ENCODE peak calls at places on chromosomes 11 and 22, in nine cellular contexts. K is stomach; Q is neural progenitor cell; I is CD8-positive, alpha-beta T cell; X is WTC11; R is GM12865; L is adrenal gland; F is foreskin fibroblast; S is pancreas. J is an unnamed sample.

GRCh38 chr11:121412000-121412587 is 40.0 kb upstream of the SORL1 start:
- DNase-seq in Q (no peak), F (no peak), R (no peak), L (no peak), I (no peak), X (no peak), K (no peak), S (no peak), J (no peak)

GRCh38 chr11:34840736-34841386 is 75.3 kb downstream of the APIP start:
- DNase-seq in K (peak; percentile 28), I (peak; percentile 14), R (peak; percentile 73), S (peak; percentile 15), F (no peak), Q (peak; percentile 46), X (peak; percentile 29), L (peak; percentile 25), J (no peak)

GRCh38 chr22:20319041-20319744 is 667 bp downstream of the DGCR6L start:
- DNase-seq in L (peak; percentile 17), K (peak; percentile 24), F (peak; percentile 56), R (peak; percentile 26), X (peak; percentile 38), S (no peak), I (no peak), Q (peak; percentile 66), J (peak; percentile 37)

GRCh38 chr11:69981119-69981770 is 96.9 kb upstream of the ANO1 start:
- DNase-seq in R (no peak), I (no peak), F (no peak), Q (peak; percentile 53), S (no peak), K (no peak), L (no peak), X (no peak), J (no peak)

GRCh38 chr11:19276859-19277808 is 36.4 kb upstream of the E2F8 start:
- DNase-seq in S (no peak), L (no peak), Q (no peak), K (peak; percentile 40), F (no peak), I (no peak), X (no peak), R (no peak), J (no peak)

GRCh38 chr11:71373791-71374454 is 74.3 kb downstream of the DHCR7 start:
- DNase-seq in R (peak; percentile 63), K (no peak), L (no peak), X (no peak), S (no peak), I (no peak), Q (no peak), F (no peak), J (no peak)

GRCh38 chr22:41532908-41533825 is 11.1 kb downstream of the POLR3H start:
- DNase-seq in X (peak; percentile 87), Q (peak; percentile 86), I (peak; percentile 63), S (peak; percentile 58), L (peak; percentile 70), F (peak; percentile 76), K (peak; percentile 82), R (peak; percentile 82), J (peak; percentile 64)

GRCh38 chr11:116276051-116277044 is 496.4 kb downstream of the BUD13 start:
- DNase-seq in X (peak; percentile 97), S (peak; percentile 49), K (peak; percentile 82), I (peak; percentile 69), L (peak; percentile 49), F (no peak), R (peak; percentile 82), Q (peak; percentile 91), J (peak; percentile 34)

GRCh38 chr22:47100019-47100418 is 337.6 kb downstream of the TBC1D22A start:
- DNase-seq in F (no peak), I (no peak), K (no peak), L (no peak), X (no peak), Q (no peak), S (no peak), R (no peak), J (no peak)

GRCh38 chr11:120966840-120967239 is 57.1 kb upstream of the TBCEL start:
- DNase-seq in F (no peak), L (no peak), X (no peak), K (no peak), Q (no peak), R (no peak), S (no peak), I (no peak), J (no peak)

GRCh38 chr11:112612283-112612849 is 348.9 kb upstream of the NCAM1 start:
- DNase-seq in L (no peak), X (peak; percentile 54), I (no peak), F (no peak), R (no peak), K (no peak), S (no peak), Q (peak; percentile 65), J (no peak)

GRCh38 chr11:85826096-85826855 is 15.3 kb upstream of the SYTL2 start:
- DNase-seq in F (peak; percentile 73), L (no peak), I (peak; percentile 17), Q (peak; percentile 60), S (no peak), R (peak; percentile 19), K (no peak), X (peak; percentile 43), J (no peak)

GRCh38 chr11:77191429-77191822 is 63.4 kb downstream of the MYO7A start:
- DNase-seq in F (no peak), R (no peak), K (no peak), Q (no peak), S (no peak), X (no peak), L (no peak), I (no peak), J (no peak)

GRCh38 chr11:63556404-63556803 is 6.8 kb downstream of the PLAAT2 start:
- DNase-seq in F (no peak), I (no peak), R (no peak), Q (no peak), S (no peak), X (no peak), L (no peak), K (no peak), J (no peak)

GRCh38 chr22:29031236-29031982 is 30.2 kb downstream of the C22orf31 start:
- DNase-seq in X (no peak), Q (peak; percentile 66), I (no peak), L (peak; percentile 94), K (peak; percentile 44), R (no peak), S (peak; percentile 42), F (peak; percentile 97), J (no peak)
- TF ChIP-seq CTCF in X (no peak), Q (no peak), I (no peak), L (peak; percentile 22), K (no peak), R (no peak), S (no peak), F (no peak), J (no peak)

DNA sequence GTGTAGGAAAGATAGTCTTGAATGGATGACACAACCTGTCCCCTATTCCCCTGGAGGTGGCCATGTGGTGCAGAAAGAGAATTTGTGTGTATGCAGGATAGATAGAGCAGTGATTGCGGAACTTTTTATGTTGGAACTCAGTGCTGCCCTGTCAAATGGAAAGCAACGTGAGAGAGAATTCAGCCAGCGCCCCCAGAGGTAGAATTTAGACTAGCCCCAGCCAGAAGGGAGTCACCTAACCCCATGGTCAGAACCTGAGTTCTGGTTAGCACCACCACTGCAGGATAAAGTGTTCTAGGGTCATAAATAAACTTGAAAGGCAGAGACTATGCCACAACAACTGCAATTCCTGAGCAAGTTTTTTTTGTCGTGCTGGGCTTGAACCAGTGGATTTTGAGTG is 152.9 kb upstream of the GRIA4 start:
- DNase-seq in R (no peak), Q (peak; percentile 8), K (no peak), L (no peak), S (no peak), X (peak; percentile 38), F (no peak), I (no peak), J (no peak)
- TF ChIP-seq CTCF in R (peak; percentile 31), Q (peak; percentile 45), K (no peak), L (no peak), S (no peak), X (peak; percentile 29), F (peak; percentile 5), I (no peak), J (no peak)

DNA sequence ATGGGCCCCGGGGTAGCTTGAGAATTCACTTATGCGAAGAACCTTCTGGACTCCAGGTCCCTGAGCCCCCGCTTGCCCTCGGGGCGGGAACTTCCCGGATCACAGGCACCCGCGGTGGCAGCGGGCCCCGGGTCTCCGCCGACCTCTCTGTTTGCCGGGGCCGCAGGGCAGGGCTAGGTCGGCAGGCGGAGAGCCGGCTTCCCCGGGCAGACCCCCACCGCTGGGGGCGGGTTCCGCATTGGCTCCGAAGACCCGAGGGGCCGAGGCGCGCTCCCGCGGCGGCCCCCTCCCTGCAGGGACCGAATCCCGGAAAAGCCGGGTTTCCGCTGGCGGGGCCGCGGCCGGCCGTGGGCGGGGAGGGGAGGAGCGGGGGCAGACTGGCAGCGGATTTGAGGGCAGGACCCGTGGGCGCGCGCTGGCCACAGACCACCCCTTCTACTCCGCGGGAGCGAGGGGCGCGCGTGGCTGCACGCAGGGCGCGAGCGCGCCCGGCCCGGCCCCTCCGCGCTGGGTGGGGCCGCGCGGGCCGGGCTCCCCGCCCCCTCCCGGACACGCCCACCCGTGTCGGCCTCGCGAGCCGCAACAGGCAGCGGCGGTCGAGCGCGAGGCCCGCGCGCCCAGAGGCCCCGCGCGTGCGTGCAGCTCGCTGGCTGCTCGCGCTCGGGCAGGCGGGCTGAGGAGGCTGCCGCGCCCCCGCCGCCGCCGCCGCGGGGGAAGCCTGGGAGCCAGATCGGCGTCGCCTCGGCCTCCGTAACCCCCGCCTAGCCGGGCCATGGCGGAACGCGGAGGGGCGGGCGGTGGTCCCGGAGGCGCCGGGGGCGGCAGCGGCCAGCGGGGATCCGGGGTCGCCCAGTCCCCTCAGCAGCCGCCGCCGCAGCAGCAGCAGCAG is at the start of gene PACS1:
- DNase-seq in Q (peak; percentile 84), I (peak; percentile 82), L (peak; percentile 85), R (peak; percentile 93), F (peak; percentile 92), S (peak; percentile 68), K (peak; percentile 76), X (peak; percentile 73), J (peak; percentile 82)
- TF ChIP-seq CTCF in Q (no peak), I (no peak), L (peak; percentile 64), R (no peak), F (no peak), S (no peak), K (no peak), X (no peak), J (no peak)

GRCh38 chr11:67240575-67241389 is 25.5 kb upstream of the GRK2 start:
- DNase-seq in R (peak; percentile 92), L (peak; percentile 62), F (peak; percentile 81), X (no peak), I (peak; percentile 83), K (peak; percentile 59), S (peak; percentile 52), Q (peak; percentile 68), J (peak; percentile 57)

GRCh38 chr11:67239795-67240574 is 26.3 kb upstream of the GRK2 start:
- DNase-seq in S (peak; percentile 99), F (peak; percentile 99), L (peak; percentile 99), X (peak; percentile 98), I (peak; percentile 96), R (peak; percentile 99), Q (peak; percentile 99), K (peak; percentile 96), J (peak; percentile 80)

GRCh38 chr11:67238894-67239794 is 27.1 kb upstream of the GRK2 start:
- DNase-seq in L (no peak), X (no peak), I (no peak), K (no peak), Q (peak; percentile 47), S (no peak), F (peak; percentile 51), R (no peak), J (no peak)

GRCh38 chr11:67245046-67245445 is 21.2 kb upstream of the GRK2 start:
- DNase-seq in X (no peak), K (no peak), S (no peak), Q (no peak), I (no peak), L (no peak), F (no peak), R (no peak), J (no peak)

GRCh38 chr11:67242548-67242947 is 23.7 kb upstream of the GRK2 start:
- DNase-seq in X (no peak), F (no peak), Q (no peak), R (no peak), L (no peak), K (no peak), I (no peak), S (no peak), J (no peak)
- TF ChIP-seq CTCF in X (no peak), F (no peak), Q (no peak), R (no peak), L (no peak), K (no peak), I (no peak), S (no peak), J (no peak)

J was measured in activated B cell treated with CpG ODN at 0.5 μM for 24 hours.